ENCODE peak calls at places on chromosomes 5 and 9, in four cellular contexts. F is mucosa of descending colon, S is ACHN, Z is mesendoderm. G is an unnamed sample.

GRCh38 chr5:158819840-158820620 is 279.7 kb downstream of the EBF1 start:
- DNase-seq in F (no peak), S (no peak), Z (no peak), G (no peak)

GRCh38 chr9:117407436-117408022 is 7.3 kb downstream of the ASTN2 start:
- DNase-seq in F (no peak), S (no peak), Z (no peak), G (no peak)

GRCh38 chr9:130347931-130348330 is 82.4 kb downstream of the HMCN2 start:
- DNase-seq in F (no peak), S (no peak), Z (no peak), G (peak)

GRCh38 chr9:137325124-137325523 is 23.1 kb upstream of the NRARP start:
- DNase-seq in F (no peak), S (no peak), Z (no peak), G (no peak)

GRCh38 chr5:91166040-91166807 is 216.9 kb downstream of the ARRDC3 start:
- DNase-seq in F (no peak), S (no peak), Z (no peak), G (no peak)

GRCh38 chr9:134045841-134046544 is 20.7 kb downstream of the BRD3OS start:
- DNase-seq in F (no peak), S (no peak), Z (no peak), G (peak)

GRCh38 chr5:68534131-68534940 is 318.8 kb downstream of the PIK3R1 start:
- DNase-seq in F (no peak), S (no peak), Z (no peak), G (no peak)

GRCh38 chr5:116964438-116964837 is 389.8 kb upstream of the SEMA6A start:
- DNase-seq in F (no peak), S (no peak), Z (no peak), G (no peak)

GRCh38 chr5:120655828-120656435 is 191.8 kb downstream of the PRR16 start:
- DNase-seq in F (no peak), S (peak), Z (peak), G (peak)

GRCh38 chr5:173633304-173633703 is 16.9 kb upstream of the BOD1 start:
- DNase-seq in F (no peak), S (no peak), Z (no peak), G (no peak)

GRCh38 chr5:154189256-154189818 is 1.2 kb upstream of the GALNT10 start:
- DNase-seq in F (peak), S (peak), Z (no peak), G (peak)

GRCh38 chr5:177232358-177232757 is 71.2 kb downstream of the RAB24 start:
- DNase-seq in F (no peak), S (no peak), Z (no peak), G (no peak)

GRCh38 chr9:95091971-95092320 is 225.6 kb downstream of the FANCC start:
- DNase-seq in F (no peak), S (no peak), Z (peak), G (no peak)

GRCh38 chr9:130483281-130483949 is 38.7 kb downstream of the ASS1 start:
- DNase-seq in F (no peak), S (no peak), Z (peak), G (peak)

GRCh38 chr9:114549677-114550330 is 37.8 kb upstream of the ATP6V1G1 start:
- DNase-seq in F (no peak), S (no peak), Z (no peak), G (no peak)